ENCODE peak calls at places on chromosomes 1 and 21, in five cellular contexts. A is CD8-positive, alpha-beta T cell; K is testis; E is left lung; O is OCI-LY7. N is an unnamed sample. For H3K9me3, the result is how much of the 10 kb centered on the place peaks cover.

GRCh38 chr1:169546087-169546995 is 39.9 kb downstream of the F5 start:
- DNase-seq in A (peak), K (peak), E (no peak), O (peak), N (peak)

GRCh38 chr1:182685186-182685585 is 799 bp upstream of the RGS8 start:
- DNase-seq in A (no peak), K (no peak), E (no peak), O (no peak), N (no peak)

GRCh38 chr1:60695633-60696032 is 386.7 kb upstream of the NFIA start:
- DNase-seq in A (no peak), K (no peak), E (no peak), O (no peak), N (no peak)

GRCh38 chr21:46477765-46478164 is 19.1 kb downstream of the DIP2A start:
- DNase-seq in A (no peak), K (no peak), E (no peak), O (no peak), N (no peak)

GRCh38 chr1:25871086-25871703 is 4.3 kb downstream of the PAQR7 start:
- DNase-seq in A (no peak), K (peak), E (peak), O (no peak), N (no peak)

GRCh38 chr1:175757381-175758015 is 14.1 kb upstream of the TNR start:
- DNase-seq in A (no peak), K (peak), E (no peak), O (peak), N (no peak)

GRCh38 chr1:10737268-10737624 is 59.2 kb downstream of the CASZ1 start:
- DNase-seq in A (no peak), K (no peak), E (no peak), O (no peak), N (no peak)

GRCh38 chr1:235416662-235417049 is 49.4 kb downstream of the TBCE start:
- DNase-seq in A (no peak), K (no peak), E (no peak), O (no peak), N (no peak)

GRCh38 chr21:18522181-18522771 is 118.7 kb upstream of the TMPRSS15 start:
- DNase-seq in A (no peak), K (no peak), E (no peak), O (no peak), N (no peak)

GRCh38 chr1:97581614-97582051 is 339.2 kb downstream of the DPYD start:
- DNase-seq in A (no peak), K (no peak), E (no peak), O (no peak), N (no peak)

GRCh38 chr1:18299441-18300338 is 181.0 kb upstream of the KLHDC7A start:
- DNase-seq in A (no peak), K (peak), E (no peak), O (peak), N (no peak)
- H3K9me3 ChIP-seq in A (under half), K (under half), E (under half), O (under half), N (under half)

GRCh38 chr1:46768445-46768844 is 30.4 kb upstream of the CYP4B1 start:
- DNase-seq in A (no peak), K (no peak), E (no peak), O (no peak), N (no peak)

GRCh38 chr1:46769028-46769740 is 29.7 kb upstream of the CYP4B1 start:
- DNase-seq in A (no peak), K (no peak), E (no peak), O (no peak), N (no peak)

GRCh38 chr1:46770541-46770940 is 28.3 kb upstream of the CYP4B1 start:
- DNase-seq in A (no peak), K (no peak), E (no peak), O (no peak), N (no peak)

GRCh38 chr1:46772571-46772970 is 26.3 kb upstream of the CYP4B1 start:
- DNase-seq in A (no peak), K (no peak), E (no peak), O (no peak), N (no peak)

GRCh38 chr1:46774297-46774696 is 24.5 kb upstream of the CYP4B1 start:
- DNase-seq in A (no peak), K (no peak), E (no peak), O (no peak), N (no peak)
- H3K9me3 ChIP-seq in A (under half), K (under half), E (under half), O (under half), N (under half)

DNA sequence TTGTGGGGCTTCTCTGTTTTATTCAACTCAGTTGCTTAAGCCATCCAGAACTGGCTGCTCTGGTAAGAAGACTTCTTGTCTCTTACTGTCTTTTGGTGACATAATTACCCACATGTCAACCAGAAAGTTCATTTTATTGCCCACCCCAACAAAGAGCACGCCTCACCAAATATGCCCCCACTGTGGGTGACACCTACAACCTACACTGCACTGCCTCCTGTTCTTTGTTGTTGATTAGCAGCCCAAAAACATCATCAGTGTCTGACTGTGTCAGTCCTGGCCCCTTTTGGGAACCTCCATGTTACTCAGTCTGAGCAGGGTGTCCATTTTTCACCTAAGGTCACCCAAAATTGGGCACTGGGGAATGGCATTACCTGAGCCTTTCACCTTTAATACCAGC is 49.3 kb downstream of the ZNF678 start:
- DNase-seq in A (no peak), K (no peak), E (no peak), O (no peak), N (no peak)
- H3K9me3 ChIP-seq in A (under half), K (under half), E (half or more), O (under half), N (under half)

GRCh38 chr1:68805097-68805641 is 308.3 kb upstream of the DEPDC1 start:
- DNase-seq in A (no peak), K (no peak), E (no peak), O (no peak), N (no peak)

GRCh38 chr1:68800182-68800581 is 303.3 kb upstream of the DEPDC1 start:
- DNase-seq in A (no peak), K (no peak), E (no peak), O (no peak), N (no peak)

GRCh38 chr1:68796888-68797287 is 300.0 kb upstream of the DEPDC1 start:
- DNase-seq in A (no peak), K (no peak), E (no peak), O (no peak), N (no peak)

GRCh38 chr1:68799096-68799495 is 302.2 kb upstream of the DEPDC1 start:
- DNase-seq in A (no peak), K (no peak), E (no peak), O (no peak), N (no peak)

GRCh38 chr1:68801440-68801839 is 304.6 kb upstream of the DEPDC1 start:
- DNase-seq in A (no peak), K (no peak), E (no peak), O (no peak), N (no peak)
- H3K9me3 ChIP-seq in A (under half), K (under half), E (under half), O (under half), N (under half)

DNA sequence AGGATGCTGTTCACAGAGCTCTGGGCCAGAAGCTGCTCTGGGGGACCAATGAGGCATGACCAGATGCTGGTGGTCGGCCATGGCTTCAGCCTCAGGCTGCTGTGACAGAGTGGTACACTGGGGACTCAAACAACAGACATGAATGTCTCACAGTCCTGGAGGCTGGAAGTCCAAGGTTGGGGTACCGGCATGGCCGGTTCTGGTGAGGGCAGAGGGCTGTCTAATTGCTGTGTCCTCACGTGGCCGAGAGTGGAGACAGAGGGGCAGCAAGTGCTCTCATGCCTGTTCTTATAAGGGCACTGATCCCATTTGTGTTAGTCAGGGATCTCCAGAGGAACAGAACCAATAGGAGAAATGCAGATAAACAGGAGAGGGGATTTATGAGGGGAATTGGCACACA is 253.5 kb upstream of the C1orf174 start:
- DNase-seq in A (no peak), K (no peak), E (no peak), O (no peak), N (no peak)
- H3K9me3 ChIP-seq in A (under half), K (under half), E (under half), O (under half), N (under half)

GRCh38 chr21:26280715-26281310 is 110.2 kb upstream of the APP start:
- DNase-seq in A (no peak), K (no peak), E (no peak), O (no peak), N (no peak)
- H3K9me3 ChIP-seq in A (under half), K (under half), E (under half), O (under half), N (under half)

GRCh38 chr1:186244825-186245224 is 130.2 kb downstream of the TPR start:
- DNase-seq in A (no peak), K (peak), E (no peak), O (peak), N (no peak)
- H3K9me3 ChIP-seq in A (under half), K (under half), E (under half), O (under half), N (under half)

GRCh38 chr1:4207183-4207582 is 307.1 kb upstream of the C1orf174 start:
- DNase-seq in A (no peak), K (no peak), E (no peak), O (no peak), N (no peak)
- H3K9me3 ChIP-seq in A (under half), K (under half), E (under half), O (under half), N (under half)

GRCh38 chr1:4221107-4221506 is 321.0 kb upstream of the C1orf174 start:
- DNase-seq in A (no peak), K (no peak), E (no peak), O (no peak), N (no peak)
- H3K9me3 ChIP-seq in A (under half), K (under half), E (under half), O (under half), N (under half)

GRCh38 chr1:84550826-84551225 is 23.4 kb downstream of the CTBS start:
- DNase-seq in A (no peak), K (no peak), E (no peak), O (peak), N (no peak)
- H3K9me3 ChIP-seq in A (under half), K (under half), E (under half), O (under half), N (under half)

N was measured in uterus.